ENCODE peak calls at places on chromosomes 1 and 21, in four cellular contexts. E, S, N and A are unnamed samples.

GRCh38 chr1:64664287-64664686 is 80.6 kb upstream of the RAVER2 start:
- DNase-seq in E (no peak), S (no peak), N (no peak), A (no peak)

GRCh38 chr1:13766906-13767564 is 67.0 kb downstream of the PRDM2 start:
- DNase-seq in S (no peak), E (no peak), N (no peak), A (no peak)

GRCh38 chr1:31182352-31182751 is 57.3 kb downstream of the NKAIN1 start:
- DNase-seq in S (no peak), E (peak), N (peak), A (peak)

GRCh38 chr1:50936321-50936720 is 23.7 kb downstream of the FAF1 start:
- DNase-seq in E (no peak), S (no peak), N (no peak), A (no peak)

GRCh38 chr1:240164742-240165141 is 73.1 kb downstream of the FMN2 start:
- DNase-seq in E (no peak), S (no peak), N (no peak), A (no peak)

GRCh38 chr1:18922848-18923475 is 20.6 kb upstream of the ALDH4A1 start:
- DNase-seq in N (no peak), S (no peak), E (no peak), A (peak)

GRCh38 chr1:246809473-246809872 is 85.3 kb downstream of the SCCPDH start:
- DNase-seq in E (no peak), S (no peak), N (no peak), A (no peak)

GRCh38 chr1:247156787-247157232 is 15.0 kb downstream of the ZNF124 start:
- DNase-seq in N (no peak), S (no peak), E (no peak), A (no peak)

GRCh38 chr1:198873696-198874230 is 234.9 kb downstream of the PTPRC start:
- DNase-seq in S (no peak), E (no peak), N (no peak), A (no peak)

GRCh38 chr1:181014431-181015257 is 8.0 kb downstream of the STX6 start:
- DNase-seq in S (no peak), N (peak), E (no peak), A (no peak)

GRCh38 chr1:58903450-58904298 is 119.8 kb upstream of the JUN start:
- DNase-seq in S (peak), N (peak), E (peak), A (peak)

GRCh38 chr1:201841265-201841912 is 12.4 kb downstream of the IPO9 start:
- DNase-seq in E (no peak), S (no peak), N (no peak), A (no peak)

GRCh38 chr1:93715529-93716126 is 34.0 kb upstream of the BCAR3 start:
- DNase-seq in E (no peak), N (peak), S (peak), A (peak)

GRCh38 chr1:27872802-27873665 is 690 bp downstream of the THEMIS2 start:
- DNase-seq in N (peak), S (no peak), E (no peak), A (no peak)

GRCh38 chr21:42041711-42042110 is 29.4 kb upstream of the UMODL1 start:
- DNase-seq in N (no peak), S (no peak), E (no peak), A (no peak)

GRCh38 chr1:95196017-95196416 is 38.0 kb upstream of the RWDD3 start:
- DNase-seq in S (no peak), N (no peak), E (no peak), A (no peak)

GRCh38 chr21:43574741-43575465 is 84.4 kb downstream of the HSF2BP start:
- DNase-seq in E (no peak), N (no peak), S (no peak), A (no peak)

GRCh38 chr1:226678701-226679100 is 60.4 kb downstream of the ITPKB start:
- DNase-seq in N (no peak), S (no peak), E (no peak), A (no peak)

GRCh38 chr1:180228648-180229482 is 1.2 kb upstream of the LHX4 start:
- DNase-seq in E (no peak), N (peak), S (peak), A (no peak)